ENCODE peak calls at places on chromosomes 6 and 20, in nine cellular contexts. V is astrocyte of the spinal cord, I is neural crest cell, M is MM.1S, T is AG10803, F is nephron progenitor cell, Y is omental fat pad, E is stomach, K is RWPE1. C is an unnamed sample.

GRCh38 chr6:29941916-29942274 is 437 bp upstream of the HLA-A start:
- DNase-seq in V (peak), I (no peak), M (no peak), T (no peak), F (no peak), Y (no peak), E (no peak), K (no peak), C (no peak)

GRCh38 chr20:2932497-2932896 is 59.2 kb downstream of the PTPRA start:
- DNase-seq in V (no peak), I (no peak), M (no peak), T (no peak), F (no peak), Y (no peak), E (no peak), K (no peak), C (no peak)

GRCh38 chr6:129730477-129731165 is 20.6 kb upstream of the ARHGAP18 start:
- DNase-seq in V (peak), I (no peak), M (peak), T (no peak), F (no peak), Y (no peak), E (no peak), K (peak), C (peak)

GRCh38 chr6:113651120-113651519 is 206.0 kb upstream of the MARCKS start:
- DNase-seq in V (no peak), I (no peak), M (no peak), T (peak), F (no peak), Y (no peak), E (no peak), K (no peak), C (no peak)

GRCh38 chr6:1893470-1894130 is 283.9 kb downstream of the FOXC1 start:
- DNase-seq in V (no peak), I (no peak), M (no peak), T (no peak), F (peak), Y (no peak), E (no peak), K (no peak), C (peak)

GRCh38 chr20:3309226-3309625 is 70.2 kb upstream of the SLC4A11 start:
- DNase-seq in V (no peak), I (no peak), M (no peak), T (peak), F (no peak), Y (no peak), E (no peak), K (no peak), C (no peak)

GRCh38 chr6:12909828-12910227 is 193.3 kb downstream of the PHACTR1 start:
- DNase-seq in V (no peak), I (no peak), M (no peak), T (no peak), F (no peak), Y (no peak), E (no peak), K (no peak), C (no peak)

GRCh38 chr6:145733770-145734169 is 1.6 kb downstream of the EPM2A start:
- DNase-seq in V (no peak), I (no peak), M (no peak), T (no peak), F (no peak), Y (no peak), E (no peak), K (no peak), C (peak)

GRCh38 chr6:161056451-161056850 is 64.9 kb downstream of the MAP3K4 start:
- DNase-seq in V (no peak), I (no peak), M (no peak), T (no peak), F (no peak), Y (no peak), E (no peak), K (no peak), C (no peak)

GRCh38 chr6:47076422-47077344 is 34.6 kb upstream of the ADGRF1 start:
- DNase-seq in V (peak), I (no peak), M (no peak), T (no peak), F (no peak), Y (no peak), E (peak), K (no peak), C (peak)

GRCh38 chr6:40688214-40688761 is 101.1 kb upstream of the LRFN2 start:
- DNase-seq in V (no peak), I (no peak), M (no peak), T (no peak), F (no peak), Y (no peak), E (no peak), K (no peak), C (no peak)

GRCh38 chr6:130666796-130667195 is 160.4 kb upstream of the SMLR1 start:
- DNase-seq in V (no peak), I (no peak), M (no peak), T (no peak), F (no peak), Y (no peak), E (no peak), K (no peak), C (no peak)

GRCh38 chr6:44064089-44064947 is 62.9 kb downstream of the MRPL14 start:
- DNase-seq in V (peak), I (no peak), M (no peak), T (peak), F (no peak), Y (peak), E (peak), K (no peak), C (no peak)

GRCh38 chr6:44061375-44062104 is 65.7 kb downstream of the MRPL14 start:
- DNase-seq in V (no peak), I (no peak), M (no peak), T (peak), F (no peak), Y (no peak), E (no peak), K (no peak), C (no peak)

GRCh38 chr6:44063561-44064059 is 63.6 kb downstream of the MRPL14 start:
- DNase-seq in V (no peak), I (no peak), M (no peak), T (no peak), F (no peak), Y (no peak), E (no peak), K (no peak), C (no peak)

GRCh38 chr6:44062105-44062770 is 65.0 kb downstream of the MRPL14 start:
- DNase-seq in V (no peak), I (no peak), M (no peak), T (no peak), F (no peak), Y (no peak), E (no peak), K (no peak), C (no peak)

GRCh38 chr6:44062771-44063560 is 64.3 kb downstream of the MRPL14 start:
- DNase-seq in V (no peak), I (no peak), M (peak), T (no peak), F (peak), Y (no peak), E (peak), K (no peak), C (peak)
- TF ChIP-seq CTCF in V (peak), I (peak), M (peak), T (peak), F (peak), Y (no peak), E (no peak), K (no peak), C (peak)

GRCh38 chr6:137045221-137045789 is 540 bp upstream of the IL20RA start:
- DNase-seq in V (no peak), I (no peak), M (no peak), T (no peak), F (no peak), Y (no peak), E (no peak), K (no peak), C (no peak)
- TF ChIP-seq CTCF in V (no peak), I (no peak), M (no peak), T (no peak), F (no peak), Y (no peak), E (no peak), K (no peak), C (no peak)

GRCh38 chr6:95279641-95280040 is 297.7 kb upstream of the MANEA start:
- DNase-seq in V (no peak), I (no peak), M (no peak), T (no peak), F (no peak), Y (no peak), E (no peak), K (no peak), C (no peak)

GRCh38 chr6:95280690-95281273 is 296.6 kb upstream of the MANEA start:
- DNase-seq in V (peak), I (no peak), M (no peak), T (no peak), F (peak), Y (no peak), E (no peak), K (peak), C (peak)
- TF ChIP-seq CTCF in V (peak), I (peak), M (peak), T (no peak), F (peak), Y (no peak), E (no peak), K (peak), C (peak)

GRCh38 chr6:44145839-44146238 is 12.8 kb upstream of the CAPN11 start:
- DNase-seq in V (no peak), I (no peak), M (no peak), T (no peak), F (no peak), Y (no peak), E (no peak), K (no peak), C (no peak)

GRCh38 chr6:44143731-44144130 is 14.9 kb upstream of the CAPN11 start:
- DNase-seq in V (no peak), I (no peak), M (no peak), T (no peak), F (no peak), Y (no peak), E (no peak), K (no peak), C (no peak)

GRCh38 chr6:44146685-44147084 is 11.9 kb upstream of the CAPN11 start:
- DNase-seq in V (no peak), I (no peak), M (no peak), T (no peak), F (no peak), Y (no peak), E (no peak), K (no peak), C (no peak)

GRCh38 chr6:44139351-44139743 is 12.0 kb downstream of the TMEM63B start:
- DNase-seq in V (no peak), I (no peak), M (no peak), T (no peak), F (no peak), Y (no peak), E (no peak), K (no peak), C (no peak)

GRCh38 chr6:44142835-44143234 is 15.5 kb downstream of the TMEM63B start:
- DNase-seq in V (no peak), I (no peak), M (no peak), T (no peak), F (no peak), Y (no peak), E (no peak), K (no peak), C (no peak)
- TF ChIP-seq CTCF in V (no peak), I (no peak), M (no peak), T (no peak), F (no peak), Y (no peak), E (no peak), K (no peak), C (no peak)